ENCODE peak calls at places on chromosomes 12 and 14, in nine cellular contexts. H is cardiac muscle cell, S is progenitor cell of endocrine pancreas, K is activated T-cell treated with anti-CD3 and anti-CD28 coated beads for 1 hour, B is HuH-7, C is NCI-H1092, Y is amygdala, T is mucosa of descending colon, M is non-pigmented ciliary epithelial cell. Z is an unnamed sample.

GRCh38 chr12:110141389-110141788 is 17.2 kb downstream of the IFT81 start:
- DNase-seq in H (no peak), S (no peak), K (no peak), B (no peak), C (no peak), Y (no peak), T (no peak), M (peak; percentile 30), Z (no peak)

GRCh38 chr14:30656190-30656632 is 34.1 kb downstream of the SCFD1 start:
- DNase-seq in H (peak; percentile 43), S (no peak), K (peak; percentile 22), B (peak; percentile 49), C (peak; percentile 29), Y (no peak), T (no peak), M (no peak), Z (peak; percentile 7)

GRCh38 chr14:37594916-37595808 is at the start of the genes FOXA1 and TTC6:
- DNase-seq in H (peak; percentile 48), S (peak; percentile 78), K (no peak), B (peak; percentile 63), C (peak; percentile 95), Y (no peak), T (peak; percentile 85), M (no peak), Z (peak; percentile 62)

GRCh38 chr12:47085815-47086252 is 6.1 kb upstream of the AMIGO2 start:
- DNase-seq in H (no peak), S (no peak), K (no peak), B (no peak), C (peak; percentile 38), Y (no peak), T (no peak), M (no peak), Z (peak; percentile 71)

GRCh38 chr14:73249108-73249507 is 11.8 kb downstream of the PAPLN start:
- DNase-seq in H (no peak), S (no peak), K (no peak), B (no peak), C (no peak), Y (no peak), T (no peak), M (no peak), Z (no peak)

GRCh38 chr12:93784339-93785086 is 107.3 kb downstream of the CRADD start:
- DNase-seq in H (peak; percentile 30), S (no peak), K (no peak), B (no peak), C (no peak), Y (no peak), T (no peak), M (peak; percentile 88), Z (peak; percentile 87)

GRCh38 chr12:130031571-130032189 is 127.9 kb upstream of the TMEM132D start:
- DNase-seq in H (peak; percentile 72), S (peak; percentile 60), K (peak; percentile 57), B (peak; percentile 70), C (peak; percentile 58), Y (peak; percentile 4), T (peak; percentile 68), M (no peak), Z (peak; percentile 43)

GRCh38 chr12:6206327-6206726 is 6.1 kb downstream of the CD9 start:
- DNase-seq in H (no peak), S (no peak), K (no peak), B (no peak), C (no peak), Y (no peak), T (no peak), M (no peak), Z (no peak)

GRCh38 chr14:31829256-31829923 is 247.7 kb upstream of the ARHGAP5 start:
- DNase-seq in H (no peak), S (no peak), K (no peak), B (peak; percentile 57), C (no peak), Y (no peak), T (no peak), M (peak; percentile 65), Z (peak; percentile 49)

GRCh38 chr14:72901361-72901760 is 7.5 kb upstream of the DPF3 start:
- DNase-seq in H (no peak), S (no peak), K (no peak), B (no peak), C (no peak), Y (no peak), T (no peak), M (no peak), Z (peak; percentile 23)

GRCh38 chr12:1530592-1531159 is 63.7 kb downstream of the FBXL14 start:
- DNase-seq in H (no peak), S (no peak), K (no peak), B (no peak), C (no peak), Y (no peak), T (no peak), M (no peak), Z (no peak)

GRCh38 chr14:97185186-97185585 is 388.0 kb downstream of the VRK1 start:
- DNase-seq in H (peak; percentile 34), S (no peak), K (no peak), B (peak; percentile 17), C (no peak), Y (no peak), T (no peak), M (no peak), Z (no peak)

GRCh38 chr12:43835656-43836454 is at the start of gene TMEM117:
- DNase-seq in H (peak; percentile 79), S (peak; percentile 38), K (peak; percentile 49), B (peak; percentile 64), C (peak; percentile 63), Y (peak; percentile 27), T (peak; percentile 82), M (no peak), Z (peak; percentile 82)

GRCh38 chr14:30885840-30886740 is 11.7 kb downstream of the COCH start:
- DNase-seq in H (no peak), S (no peak), K (no peak), B (no peak), C (no peak), Y (no peak), T (no peak), M (no peak), Z (no peak)

GRCh38 chr12:47862881-47863280 is 41.9 kb downstream of the VDR start:
- DNase-seq in H (no peak), S (no peak), K (no peak), B (no peak), C (no peak), Y (no peak), T (no peak), M (no peak), Z (no peak)

GRCh38 chr14:93926209-93926872 is 803 bp upstream of the FAM181A start:
- DNase-seq in H (no peak), S (no peak), K (no peak), B (no peak), C (peak; percentile 73), Y (peak; percentile 47), T (no peak), M (no peak), Z (no peak)

Z was measured in SJCRH30.